ENCODE peak calls at places on chromosomes 16 and 17, in seven cellular contexts. Y is heart right ventricle, X is neural progenitor cell, L is left ventricle myocardium inferior, D is Peyer's patch, Z is pancreas, B is ovary. Q is an unnamed sample.
A peak's percentile ranks its signal among the peaks of the same experiment; 100 is the strongest.

GRCh38 chr16:67112591-67113399 is 3.1 kb downstream of the PHAF1 start:
- DNase-seq in Y (no peak), X (no peak), L (no peak), D (no peak), Z (no peak), B (no peak), Q (no peak)

GRCh38 chr17:63537991-63538692 is 12.1 kb upstream of the DCAF7 start:
- DNase-seq in Y (no peak), X (peak; percentile 9), L (no peak), D (no peak), Z (peak; percentile 62), B (no peak), Q (no peak)

GRCh38 chr17:31388770-31389672 is 2.5 kb upstream of the RAB11FIP4 start:
- DNase-seq in Y (no peak), X (peak; percentile 70), L (no peak), D (peak; percentile 25), Z (no peak), B (no peak), Q (no peak)

GRCh38 chr17:411416-412120 is 59.0 kb upstream of the RPH3AL start:
- DNase-seq in Y (no peak), X (no peak), L (no peak), D (no peak), Z (peak; percentile 54), B (no peak), Q (no peak)

GRCh38 chr17:601462-602303 is 113.0 kb downstream of the VPS53 start:
- DNase-seq in Y (no peak), X (no peak), L (no peak), D (no peak), Z (no peak), B (no peak), Q (no peak)

GRCh38 chr16:87012954-87013938 is 303.9 kb downstream of the C16orf95 start:
- DNase-seq in Y (no peak), X (no peak), L (no peak), D (no peak), Z (no peak), B (no peak), Q (no peak)

GRCh38 chr17:3870871-3871306 is 22.0 kb downstream of the CAMKK1 start:
- DNase-seq in Y (no peak), X (no peak), L (no peak), D (peak; percentile 34), Z (no peak), B (no peak), Q (no peak)

GRCh38 chr17:229945-230235 is 48.4 kb upstream of the DOC2B start:
- DNase-seq in Y (no peak), X (no peak), L (peak; percentile 6), D (no peak), Z (peak; percentile 39), B (no peak), Q (no peak)

GRCh38 chr17:7579839-7580630 is 597 bp downstream of the CD68 start:
- DNase-seq in Y (no peak), X (no peak), L (no peak), D (no peak), Z (no peak), B (no peak), Q (no peak)

GRCh38 chr17:19336938-19337711 is 25.4 kb downstream of the B9D1 start:
- DNase-seq in Y (no peak), X (peak; percentile 47), L (peak; percentile 36), D (peak; percentile 54), Z (peak; percentile 74), B (no peak), Q (peak; percentile 57)

GRCh38 chr17:4220655-4221054 is 43.1 kb downstream of the ANKFY1 start:
- DNase-seq in Y (no peak), X (no peak), L (no peak), D (no peak), Z (no peak), B (peak; percentile 46), Q (no peak)

GRCh38 chr17:75077490-75078096 is 10.2 kb upstream of the SLC16A5 start:
- DNase-seq in Y (peak; percentile 78), X (no peak), L (peak; percentile 79), D (peak; percentile 54), Z (peak; percentile 83), B (peak; percentile 59), Q (no peak)

GRCh38 chr17:32335647-32336046 is 6.3 kb downstream of the C17orf75 start:
- DNase-seq in Y (no peak), X (no peak), L (no peak), D (no peak), Z (no peak), B (no peak), Q (peak; percentile 47)

GRCh38 chr17:40480501-40481003 is 20.9 kb downstream of the TNS4 start:
- DNase-seq in Y (no peak), X (no peak), L (no peak), D (peak; percentile 71), Z (no peak), B (no peak), Q (no peak)

GRCh38 chr17:64682261-64683181 is 20.4 kb upstream of the SMURF2 start:
- DNase-seq in Y (no peak), X (no peak), L (no peak), D (no peak), Z (no peak), B (no peak), Q (peak; percentile 85)

DNA sequence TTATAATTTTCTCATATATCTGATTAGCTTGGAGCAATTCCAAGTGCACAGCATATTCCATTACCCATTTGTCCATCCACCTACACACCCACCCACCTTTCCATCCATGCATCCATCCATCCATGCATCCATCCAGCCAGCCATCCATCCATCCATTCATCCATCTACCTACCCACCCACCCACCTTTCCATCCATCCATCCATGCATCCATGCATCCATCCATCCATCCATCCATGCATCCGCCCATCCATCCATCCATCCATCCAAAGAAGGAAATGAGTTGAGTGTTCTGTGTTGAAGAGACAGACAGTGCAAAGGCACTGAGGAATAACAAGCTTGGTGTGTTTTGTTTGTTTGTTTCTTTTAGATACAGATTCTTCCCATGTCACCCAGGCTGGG is 78.7 kb upstream of the FAM20A start:
- DNase-seq in Y (no peak), X (no peak), L (no peak), D (no peak), Z (no peak), B (no peak), Q (no peak)
- TF ChIP-seq CTCF in Y (no peak), X (no peak), L (no peak), D (no peak), Z (no peak), B (no peak), Q (no peak)

DNA sequence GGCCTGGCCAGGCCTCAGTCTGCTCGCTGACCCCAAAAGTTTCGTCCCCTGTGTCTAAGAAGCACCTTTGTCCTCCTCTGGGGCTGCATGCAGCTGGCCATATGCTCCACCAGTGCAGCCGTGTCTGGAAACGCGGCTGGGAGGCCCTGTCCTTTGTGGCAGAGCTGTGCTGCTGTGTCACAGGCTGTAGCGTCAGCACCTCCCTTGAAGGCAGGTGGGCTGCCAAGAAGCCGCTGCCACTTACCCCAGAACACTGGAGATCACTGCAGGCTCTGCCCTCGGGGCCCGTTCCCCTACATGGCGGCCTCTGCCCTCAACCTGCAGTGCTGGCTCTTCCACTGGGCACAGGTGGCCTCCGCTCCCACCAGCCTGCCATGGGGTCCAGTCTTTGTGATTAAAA is 15.7 kb upstream of the MC1R start:
- DNase-seq in Y (no peak), X (no peak), L (no peak), D (no peak), Z (no peak), B (no peak), Q (no peak)
- H3K36me3 ChIP-seq in Y (peaks cover 31% of the 10 kb centered on the region), X (no peaks in the 10 kb centered on the region), L (peaks cover 78% of the 10 kb centered on the region), D (peaks cover 84% of the 10 kb centered on the region), Z (peaks cover 4% of the 10 kb centered on the region), B (peaks cover 3% of the 10 kb centered on the region), Q (peaks cover 70% of the 10 kb centered on the region)

GRCh38 chr16:2425825-2426430 is 3.3 kb upstream of the CCNF start:
- DNase-seq in Y (no peak), X (no peak), L (no peak), D (no peak), Z (peak; percentile 53), B (no peak), Q (no peak)
- H3K27ac ChIP-seq in Y (no peak overlapping the region), X (no peak overlapping the region), L (no peak overlapping the region), D (no peak overlapping the region), Z (no peak overlapping the region), B (no peak overlapping the region), Q (no peak overlapping the region)

DNA sequence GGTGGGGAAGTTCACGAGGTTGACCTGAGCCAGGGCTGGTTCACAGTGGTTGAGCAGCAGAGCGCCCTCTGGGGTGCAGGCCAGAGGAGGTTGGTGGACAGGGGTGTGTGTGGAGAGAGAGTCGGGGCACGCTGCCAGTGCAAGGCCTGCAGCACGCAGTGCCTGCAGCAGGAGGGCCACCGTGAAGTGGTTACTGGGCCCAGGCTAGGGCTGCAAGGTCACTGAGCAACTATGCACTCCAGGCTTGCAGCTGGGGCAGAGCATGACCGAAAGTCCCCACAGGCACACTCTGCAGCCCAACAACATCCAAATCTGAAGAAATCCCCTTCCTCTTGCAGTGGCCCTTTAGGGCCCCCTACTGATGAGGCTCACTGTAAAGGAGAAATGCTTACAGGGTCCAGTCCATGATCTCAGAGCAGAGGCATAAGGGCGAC is 89.1 kb upstream of the NOL11 start:
- DNase-seq in Y (no peak), X (peak; percentile 19), L (peak; percentile 26), D (no peak), Z (peak; percentile 68), B (no peak), Q (no peak)
- TF ChIP-seq CTCF in Y (peak; percentile 28), X (peak; percentile 27), L (peak; percentile 36), D (no peak), Z (no peak), B (no peak), Q (peak; percentile 50)